ENCODE peak calls at places on chromosomes 16 and 17, in five cellular contexts. One of them, this sample, is unnamed.

GRCh38 chr17:49717371-49717841 is 9.6 kb upstream of the SLC35B1 start:
- DNase-seq in neuronal stem cell: no peak
- DNase-seq in MM.1S: no peak
- DNase-seq in AG09319: no peak
- DNase-seq in activated CD4-positive, alpha-beta T cell treated with anti-CD3 and anti-CD28 coated beads, Interleukin-2, amount 10 ng/mL, durations not matched to agents 7 days and 5 days: no peak
- DNase-seq in this sample: no peak

GRCh38 chr17:15436399-15437369 is 30.7 kb downstream of the CDRT4 start:
- DNase-seq in MM.1S: no peak
- DNase-seq in neuronal stem cell: no peak
- DNase-seq in AG09319: no peak
- DNase-seq in activated CD4-positive, alpha-beta T cell treated with anti-CD3 and anti-CD28 coated beads, Interleukin-2, amount 10 ng/mL, durations not matched to agents 7 days and 5 days: peak; percentile 53
- DNase-seq in this sample: peak; percentile 84

GRCh38 chr17:65191805-65192740 is 54.9 kb downstream of the RGS9 start:
- DNase-seq in MM.1S: no peak
- DNase-seq in AG09319: no peak
- DNase-seq in activated CD4-positive, alpha-beta T cell treated with anti-CD3 and anti-CD28 coated beads, Interleukin-2, amount 10 ng/mL, durations not matched to agents 7 days and 5 days: no peak
- DNase-seq in neuronal stem cell: no peak
- DNase-seq in this sample: no peak

GRCh38 chr17:47821031-47821423 is 567 bp downstream of the OSBPL7 start:
- DNase-seq in AG09319: no peak
- DNase-seq in neuronal stem cell: no peak
- DNase-seq in MM.1S: no peak
- DNase-seq in activated CD4-positive, alpha-beta T cell treated with anti-CD3 and anti-CD28 coated beads, Interleukin-2, amount 10 ng/mL, durations not matched to agents 7 days and 5 days: no peak
- DNase-seq in this sample: no peak

GRCh38 chr17:82300707-82301270 is 16.6 kb downstream of the CD7 start:
- DNase-seq in MM.1S: peak; percentile 60
- DNase-seq in neuronal stem cell: no peak
- DNase-seq in activated CD4-positive, alpha-beta T cell treated with anti-CD3 and anti-CD28 coated beads, Interleukin-2, amount 10 ng/mL, durations not matched to agents 7 days and 5 days: peak; percentile 64
- DNase-seq in AG09319: no peak
- DNase-seq in this sample: peak; percentile 92

GRCh38 chr17:75410141-75410540 is 4.7 kb upstream of the GRB2 start:
- DNase-seq in MM.1S: no peak
- DNase-seq in AG09319: no peak
- DNase-seq in neuronal stem cell: no peak
- DNase-seq in activated CD4-positive, alpha-beta T cell treated with anti-CD3 and anti-CD28 coated beads, Interleukin-2, amount 10 ng/mL, durations not matched to agents 7 days and 5 days: no peak
- DNase-seq in this sample: no peak

GRCh38 chr17:70523407-70523806 is 354.1 kb downstream of the KCNJ2 start:
- DNase-seq in MM.1S: no peak
- DNase-seq in activated CD4-positive, alpha-beta T cell treated with anti-CD3 and anti-CD28 coated beads, Interleukin-2, amount 10 ng/mL, durations not matched to agents 7 days and 5 days: no peak
- DNase-seq in AG09319: no peak
- DNase-seq in neuronal stem cell: no peak
- DNase-seq in this sample: no peak

GRCh38 chr16:24170407-24170806 is 85.7 kb upstream of the CACNG3 start:
- DNase-seq in MM.1S: no peak
- DNase-seq in neuronal stem cell: no peak
- DNase-seq in AG09319: no peak
- DNase-seq in activated CD4-positive, alpha-beta T cell treated with anti-CD3 and anti-CD28 coated beads, Interleukin-2, amount 10 ng/mL, durations not matched to agents 7 days and 5 days: no peak
- DNase-seq in this sample: no peak

GRCh38 chr16:15653227-15653626 is 3.2 kb downstream of the NDE1 start:
- DNase-seq in activated CD4-positive, alpha-beta T cell treated with anti-CD3 and anti-CD28 coated beads, Interleukin-2, amount 10 ng/mL, durations not matched to agents 7 days and 5 days: no peak
- DNase-seq in neuronal stem cell: no peak
- DNase-seq in MM.1S: no peak
- DNase-seq in AG09319: peak; percentile 64
- DNase-seq in this sample: no peak

GRCh38 chr16:4298761-4299522 is 16.9 kb upstream of the GLIS2 start:
- DNase-seq in neuronal stem cell: no peak
- DNase-seq in AG09319: peak; percentile 80
- DNase-seq in activated CD4-positive, alpha-beta T cell treated with anti-CD3 and anti-CD28 coated beads, Interleukin-2, amount 10 ng/mL, durations not matched to agents 7 days and 5 days: no peak
- DNase-seq in MM.1S: no peak
- DNase-seq in this sample: peak; percentile 92

GRCh38 chr17:49191917-49192741 is 18.2 kb downstream of the GNGT2 start:
- DNase-seq in activated CD4-positive, alpha-beta T cell treated with anti-CD3 and anti-CD28 coated beads, Interleukin-2, amount 10 ng/mL, durations not matched to agents 7 days and 5 days: peak; percentile 90
- DNase-seq in AG09319: peak; percentile 62
- DNase-seq in neuronal stem cell: peak; percentile 90
- DNase-seq in MM.1S: peak; percentile 91
- DNase-seq in this sample: peak; percentile 97

GRCh38 chr17:55609737-55610201 is 98.5 kb upstream of the SMIM36 start:
- DNase-seq in neuronal stem cell: no peak
- DNase-seq in MM.1S: no peak
- DNase-seq in AG09319: no peak
- DNase-seq in activated CD4-positive, alpha-beta T cell treated with anti-CD3 and anti-CD28 coated beads, Interleukin-2, amount 10 ng/mL, durations not matched to agents 7 days and 5 days: no peak
- DNase-seq in this sample: peak; percentile 79

GRCh38 chr16:86044881-86045600 is 146.1 kb downstream of the IRF8 start:
- DNase-seq in activated CD4-positive, alpha-beta T cell treated with anti-CD3 and anti-CD28 coated beads, Interleukin-2, amount 10 ng/mL, durations not matched to agents 7 days and 5 days: peak; percentile 47
- DNase-seq in AG09319: no peak
- DNase-seq in MM.1S: peak; percentile 23
- DNase-seq in neuronal stem cell: no peak
- DNase-seq in this sample: peak; percentile 50

This sample was measured in posterior vena cava.